ENCODE peak calls at places on chromosome 9, in seven cellular contexts. One of them, this sample, is unnamed.

GRCh38 chr9:87337335-87338074 is 160.2 kb upstream of the DAPK1 start:
- DNase-seq in type B pancreatic cell: no peak
- DNase-seq in dorsolateral prefrontal cortex: no peak
- DNase-seq in GM13976: no peak
- DNase-seq in mesothelial cell of epicardium: no peak
- DNase-seq in foreskin fibroblast: peak
- DNase-seq in coronary artery: no peak
- DNase-seq in this sample: no peak

GRCh38 chr9:15697459-15697858 is 144.6 kb downstream of the CCDC171 start:
- DNase-seq in type B pancreatic cell: no peak
- DNase-seq in dorsolateral prefrontal cortex: no peak
- DNase-seq in GM13976: no peak
- DNase-seq in mesothelial cell of epicardium: no peak
- DNase-seq in foreskin fibroblast: peak
- DNase-seq in coronary artery: no peak
- DNase-seq in this sample: no peak

GRCh38 chr9:96566401-96567202 is 53.0 kb downstream of the CDC14B start:
- DNase-seq in type B pancreatic cell: peak
- DNase-seq in dorsolateral prefrontal cortex: peak
- DNase-seq in GM13976: peak
- DNase-seq in mesothelial cell of epicardium: peak
- DNase-seq in foreskin fibroblast: peak
- DNase-seq in coronary artery: peak
- DNase-seq in this sample: peak

GRCh38 chr9:95005276-95006141 is 279.0 kb downstream of the AOPEP start:
- DNase-seq in type B pancreatic cell: no peak
- DNase-seq in dorsolateral prefrontal cortex: no peak
- DNase-seq in GM13976: peak
- DNase-seq in mesothelial cell of epicardium: peak
- DNase-seq in foreskin fibroblast: no peak
- DNase-seq in coronary artery: no peak
- DNase-seq in this sample: peak

GRCh38 chr9:38038307-38039089 is 30.5 kb downstream of the SHB start:
- DNase-seq in type B pancreatic cell: no peak
- DNase-seq in dorsolateral prefrontal cortex: no peak
- DNase-seq in GM13976: peak
- DNase-seq in mesothelial cell of epicardium: no peak
- DNase-seq in foreskin fibroblast: peak
- DNase-seq in coronary artery: no peak
- DNase-seq in this sample: no peak

GRCh38 chr9:125758986-125759811 is 12.0 kb downstream of the PBX3 start:
- DNase-seq in type B pancreatic cell: no peak
- DNase-seq in dorsolateral prefrontal cortex: peak
- DNase-seq in GM13976: no peak
- DNase-seq in mesothelial cell of epicardium: no peak
- DNase-seq in foreskin fibroblast: peak
- DNase-seq in coronary artery: no peak
- DNase-seq in this sample: no peak

GRCh38 chr9:16341176-16341575 is 529.3 kb downstream of the BNC2 start:
- DNase-seq in type B pancreatic cell: no peak
- DNase-seq in dorsolateral prefrontal cortex: no peak
- DNase-seq in GM13976: no peak
- DNase-seq in mesothelial cell of epicardium: no peak
- DNase-seq in foreskin fibroblast: peak
- DNase-seq in coronary artery: no peak
- DNase-seq in this sample: no peak

GRCh38 chr9:12141422-12141821 is 551.8 kb upstream of the TYRP1 start:
- DNase-seq in type B pancreatic cell: no peak
- DNase-seq in dorsolateral prefrontal cortex: no peak
- DNase-seq in GM13976: no peak
- DNase-seq in mesothelial cell of epicardium: no peak
- DNase-seq in foreskin fibroblast: no peak
- DNase-seq in coronary artery: no peak
- DNase-seq in this sample: no peak

GRCh38 chr9:18142964-18143363 is 331.0 kb upstream of the ADAMTSL1 start:
- DNase-seq in type B pancreatic cell: no peak
- DNase-seq in dorsolateral prefrontal cortex: no peak
- DNase-seq in GM13976: no peak
- DNase-seq in mesothelial cell of epicardium: no peak
- DNase-seq in foreskin fibroblast: peak
- DNase-seq in coronary artery: no peak
- DNase-seq in this sample: no peak

GRCh38 chr9:84368593-84368992 is 28.0 kb upstream of the SLC28A3 start:
- DNase-seq in type B pancreatic cell: no peak
- DNase-seq in dorsolateral prefrontal cortex: no peak
- DNase-seq in GM13976: no peak
- DNase-seq in mesothelial cell of epicardium: no peak
- DNase-seq in foreskin fibroblast: no peak
- DNase-seq in coronary artery: no peak
- DNase-seq in this sample: no peak

GRCh38 chr9:134391319-134392231 is 65.3 kb downstream of the RXRA start:
- DNase-seq in type B pancreatic cell: no peak
- DNase-seq in dorsolateral prefrontal cortex: no peak
- DNase-seq in GM13976: peak
- DNase-seq in mesothelial cell of epicardium: no peak
- DNase-seq in foreskin fibroblast: no peak
- DNase-seq in coronary artery: no peak
- DNase-seq in this sample: peak

GRCh38 chr9:135156525-135157510 is 69.3 kb downstream of the OLFM1 start:
- DNase-seq in type B pancreatic cell: peak
- DNase-seq in dorsolateral prefrontal cortex: no peak
- DNase-seq in GM13976: peak
- DNase-seq in mesothelial cell of epicardium: peak
- DNase-seq in foreskin fibroblast: peak
- DNase-seq in coronary artery: no peak
- DNase-seq in this sample: no peak

GRCh38 chr9:34507556-34507955 is 15.2 kb downstream of the ENHO start:
- DNase-seq in type B pancreatic cell: no peak
- DNase-seq in dorsolateral prefrontal cortex: no peak
- DNase-seq in GM13976: no peak
- DNase-seq in mesothelial cell of epicardium: no peak
- DNase-seq in foreskin fibroblast: no peak
- DNase-seq in coronary artery: no peak
- DNase-seq in this sample: no peak

GRCh38 chr9:4507306-4507705 is 17.0 kb downstream of the SLC1A1 start:
- DNase-seq in type B pancreatic cell: no peak
- DNase-seq in dorsolateral prefrontal cortex: no peak
- DNase-seq in GM13976: no peak
- DNase-seq in mesothelial cell of epicardium: no peak
- DNase-seq in foreskin fibroblast: no peak
- DNase-seq in coronary artery: no peak
- DNase-seq in this sample: no peak

GRCh38 chr9:37926737-37927590 is 23.0 kb upstream of the SLC25A51 start:
- DNase-seq in type B pancreatic cell: no peak
- DNase-seq in dorsolateral prefrontal cortex: no peak
- DNase-seq in GM13976: no peak
- DNase-seq in mesothelial cell of epicardium: no peak
- DNase-seq in foreskin fibroblast: no peak
- DNase-seq in coronary artery: no peak
- DNase-seq in this sample: no peak

GRCh38 chr9:76109953-76110352 is 219.5 kb downstream of the PCSK5 start:
- DNase-seq in type B pancreatic cell: no peak
- DNase-seq in dorsolateral prefrontal cortex: no peak
- DNase-seq in GM13976: no peak
- DNase-seq in mesothelial cell of epicardium: no peak
- DNase-seq in foreskin fibroblast: peak
- DNase-seq in coronary artery: no peak
- DNase-seq in this sample: no peak

GRCh38 chr9:82101475-82101874 is 112.9 kb downstream of the SPATA31D1 start:
- DNase-seq in type B pancreatic cell: no peak
- DNase-seq in dorsolateral prefrontal cortex: no peak
- DNase-seq in GM13976: no peak
- DNase-seq in mesothelial cell of epicardium: no peak
- DNase-seq in foreskin fibroblast: no peak
- DNase-seq in coronary artery: no peak
- DNase-seq in this sample: no peak
- TF ChIP-seq CTCF in type B pancreatic cell: peak
- TF ChIP-seq CTCF in dorsolateral prefrontal cortex: no peak
- TF ChIP-seq CTCF in GM13976: no peak
- TF ChIP-seq CTCF in mesothelial cell of epicardium: no peak
- TF ChIP-seq CTCF in foreskin fibroblast: no peak
- TF ChIP-seq CTCF in coronary artery: no peak
- TF ChIP-seq CTCF in this sample: no peak

GRCh38 chr9:131798166-131798565 is 58.3 kb upstream of the RAPGEF1 start:
- DNase-seq in type B pancreatic cell: no peak
- DNase-seq in dorsolateral prefrontal cortex: no peak
- DNase-seq in GM13976: no peak
- DNase-seq in mesothelial cell of epicardium: no peak
- DNase-seq in foreskin fibroblast: no peak
- DNase-seq in coronary artery: no peak
- DNase-seq in this sample: no peak
- TF ChIP-seq CTCF in type B pancreatic cell: no peak
- TF ChIP-seq CTCF in dorsolateral prefrontal cortex: no peak
- TF ChIP-seq CTCF in GM13976: no peak
- TF ChIP-seq CTCF in mesothelial cell of epicardium: no peak
- TF ChIP-seq CTCF in foreskin fibroblast: no peak
- TF ChIP-seq CTCF in coronary artery: no peak
- TF ChIP-seq CTCF in this sample: no peak

GRCh38 chr9:32431940-32432555 is 47.6 kb downstream of the ACO1 start:
- DNase-seq in type B pancreatic cell: no peak
- DNase-seq in dorsolateral prefrontal cortex: no peak
- DNase-seq in GM13976: no peak
- DNase-seq in mesothelial cell of epicardium: no peak
- DNase-seq in foreskin fibroblast: peak
- DNase-seq in coronary artery: no peak
- DNase-seq in this sample: no peak
- TF ChIP-seq CTCF in type B pancreatic cell: peak
- TF ChIP-seq CTCF in dorsolateral prefrontal cortex: no peak
- TF ChIP-seq CTCF in GM13976: no peak
- TF ChIP-seq CTCF in mesothelial cell of epicardium: peak
- TF ChIP-seq CTCF in foreskin fibroblast: peak
- TF ChIP-seq CTCF in coronary artery: peak
- TF ChIP-seq CTCF in this sample: peak

DNA sequence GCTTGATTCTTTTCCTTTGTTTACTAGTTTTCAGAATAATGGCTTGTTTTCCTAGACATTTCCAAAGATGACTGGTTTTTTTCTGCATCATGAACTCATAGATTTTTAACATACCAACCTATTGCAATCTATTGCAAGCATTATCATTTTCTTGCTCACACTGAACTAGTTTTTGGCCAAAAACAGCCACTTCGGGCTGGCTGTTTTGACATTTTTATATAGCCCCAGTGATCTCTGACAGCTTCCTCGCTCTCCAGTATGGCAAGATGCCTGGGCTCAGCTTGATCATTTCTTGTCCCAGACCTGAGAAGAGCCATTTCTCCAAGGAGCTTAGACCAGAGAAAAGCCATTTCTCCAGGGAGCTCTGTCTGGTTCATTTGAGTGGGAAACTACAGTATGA is 94.3 kb upstream of the MAMDC2 start:
- DNase-seq in type B pancreatic cell: no peak
- DNase-seq in dorsolateral prefrontal cortex: no peak
- DNase-seq in GM13976: no peak
- DNase-seq in mesothelial cell of epicardium: no peak
- DNase-seq in foreskin fibroblast: peak
- DNase-seq in coronary artery: no peak
- DNase-seq in this sample: no peak
- TF ChIP-seq CTCF in type B pancreatic cell: no peak
- TF ChIP-seq CTCF in dorsolateral prefrontal cortex: no peak
- TF ChIP-seq CTCF in GM13976: no peak
- TF ChIP-seq CTCF in mesothelial cell of epicardium: no peak
- TF ChIP-seq CTCF in foreskin fibroblast: no peak
- TF ChIP-seq CTCF in coronary artery: no peak
- TF ChIP-seq CTCF in this sample: no peak

GRCh38 chr9:19231126-19232035 is 888 bp downstream of the DENND4C start:
- DNase-seq in type B pancreatic cell: no peak
- DNase-seq in dorsolateral prefrontal cortex: no peak
- DNase-seq in GM13976: no peak
- DNase-seq in mesothelial cell of epicardium: no peak
- DNase-seq in foreskin fibroblast: no peak
- DNase-seq in coronary artery: no peak
- DNase-seq in this sample: no peak

GRCh38 chr9:19230356-19231125 is at the start of gene DENND4C:
- DNase-seq in type B pancreatic cell: peak
- DNase-seq in dorsolateral prefrontal cortex: peak
- DNase-seq in GM13976: peak
- DNase-seq in mesothelial cell of epicardium: peak
- DNase-seq in foreskin fibroblast: peak
- DNase-seq in coronary artery: peak
- DNase-seq in this sample: peak

GRCh38 chr9:19232117-19232829 is 1.8 kb downstream of the DENND4C start:
- DNase-seq in type B pancreatic cell: no peak
- DNase-seq in dorsolateral prefrontal cortex: no peak
- DNase-seq in GM13976: no peak
- DNase-seq in mesothelial cell of epicardium: no peak
- DNase-seq in foreskin fibroblast: no peak
- DNase-seq in coronary artery: no peak
- DNase-seq in this sample: no peak

GRCh38 chr9:19233344-19233743 is 2.9 kb downstream of the DENND4C start:
- DNase-seq in type B pancreatic cell: no peak
- DNase-seq in dorsolateral prefrontal cortex: no peak
- DNase-seq in GM13976: no peak
- DNase-seq in mesothelial cell of epicardium: no peak
- DNase-seq in foreskin fibroblast: no peak
- DNase-seq in coronary artery: no peak
- DNase-seq in this sample: no peak

DNA sequence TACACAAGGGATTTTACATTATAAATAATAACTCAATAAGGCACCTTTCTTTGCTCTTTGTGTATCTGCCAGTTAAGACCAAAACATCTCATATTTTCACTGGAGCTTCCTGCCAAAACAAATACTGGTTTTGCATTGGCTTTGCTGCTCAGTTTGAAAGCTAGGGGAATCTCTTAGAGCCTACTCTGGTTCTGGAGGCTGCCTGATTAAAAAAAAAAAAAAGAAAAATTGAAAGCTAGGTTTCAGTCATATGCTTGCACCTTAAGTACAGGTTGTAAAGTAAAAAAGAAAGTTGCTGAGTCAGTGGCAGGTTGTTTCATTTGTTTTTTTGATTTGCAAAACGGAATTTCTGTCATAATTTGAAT is 2.3 kb downstream of the DENND4C start:
- DNase-seq in type B pancreatic cell: no peak
- DNase-seq in dorsolateral prefrontal cortex: no peak
- DNase-seq in GM13976: peak
- DNase-seq in mesothelial cell of epicardium: no peak
- DNase-seq in foreskin fibroblast: peak
- DNase-seq in coronary artery: no peak
- DNase-seq in this sample: no peak
- TF ChIP-seq CTCF in type B pancreatic cell: no peak
- TF ChIP-seq CTCF in dorsolateral prefrontal cortex: no peak
- TF ChIP-seq CTCF in GM13976: no peak
- TF ChIP-seq CTCF in mesothelial cell of epicardium: no peak
- TF ChIP-seq CTCF in foreskin fibroblast: no peak
- TF ChIP-seq CTCF in coronary artery: no peak
- TF ChIP-seq CTCF in this sample: no peak

GRCh38 chr9:110606179-110606578 is 26.6 kb upstream of the SVEP1 start:
- DNase-seq in type B pancreatic cell: no peak
- DNase-seq in dorsolateral prefrontal cortex: no peak
- DNase-seq in GM13976: no peak
- DNase-seq in mesothelial cell of epicardium: no peak
- DNase-seq in foreskin fibroblast: no peak
- DNase-seq in coronary artery: no peak
- DNase-seq in this sample: no peak
- TF ChIP-seq CTCF in type B pancreatic cell: no peak
- TF ChIP-seq CTCF in dorsolateral prefrontal cortex: no peak
- TF ChIP-seq CTCF in GM13976: no peak
- TF ChIP-seq CTCF in mesothelial cell of epicardium: no peak
- TF ChIP-seq CTCF in foreskin fibroblast: no peak
- TF ChIP-seq CTCF in coronary artery: no peak
- TF ChIP-seq CTCF in this sample: no peak

This sample was measured in natural killer cell.